ENCODE peak calls at places on chromosome 19, in seven cellular contexts. One of them, this sample, is unnamed.

GRCh38 chr19:18502236-18502632 is 19.6 kb downstream of the ELL start:
- DNase-seq in iris pigment epithelial cell: no peak
- DNase-seq in GM12865: no peak
- DNase-seq in NCI-H1436: no peak
- DNase-seq in fibroblast of the aortic adventitia: no peak
- DNase-seq in Daoy: no peak
- DNase-seq in NCI-H1105 treated with DMSO at 0.1 percent for 48 hours: no peak
- DNase-seq in this sample: no peak

GRCh38 chr19:2254052-2254872 is 2.0 kb downstream of the JSRP1 start:
- DNase-seq in NCI-H1105 treated with DMSO at 0.1 percent for 48 hours: no peak
- DNase-seq in iris pigment epithelial cell: no peak
- DNase-seq in fibroblast of the aortic adventitia: no peak
- DNase-seq in NCI-H1436: no peak
- DNase-seq in GM12865: no peak
- DNase-seq in Daoy: peak
- DNase-seq in this sample: no peak

GRCh38 chr19:16851031-16851712 is 22.0 kb downstream of the SIN3B start:
- DNase-seq in iris pigment epithelial cell: peak
- DNase-seq in NCI-H1105 treated with DMSO at 0.1 percent for 48 hours: no peak
- DNase-seq in GM12865: no peak
- DNase-seq in fibroblast of the aortic adventitia: no peak
- DNase-seq in Daoy: peak
- DNase-seq in NCI-H1436: no peak
- DNase-seq in this sample: no peak

GRCh38 chr19:37954421-37954874 is 47.4 kb downstream of the SIPA1L3 start:
- DNase-seq in fibroblast of the aortic adventitia: no peak
- DNase-seq in iris pigment epithelial cell: no peak
- DNase-seq in NCI-H1436: no peak
- DNase-seq in GM12865: peak
- DNase-seq in NCI-H1105 treated with DMSO at 0.1 percent for 48 hours: no peak
- DNase-seq in Daoy: no peak
- DNase-seq in this sample: peak

GRCh38 chr19:8363803-8364771 is at the start of gene ANGPTL4:
- DNase-seq in GM12865: no peak
- DNase-seq in iris pigment epithelial cell: peak
- DNase-seq in NCI-H1436: no peak
- DNase-seq in fibroblast of the aortic adventitia: peak
- DNase-seq in NCI-H1105 treated with DMSO at 0.1 percent for 48 hours: no peak
- DNase-seq in Daoy: peak
- DNase-seq in this sample: no peak

GRCh38 chr19:48970923-48971395 is 5.8 kb downstream of the FTL start:
- DNase-seq in GM12865: peak
- DNase-seq in Daoy: peak
- DNase-seq in NCI-H1436: peak
- DNase-seq in iris pigment epithelial cell: peak
- DNase-seq in fibroblast of the aortic adventitia: peak
- DNase-seq in NCI-H1105 treated with DMSO at 0.1 percent for 48 hours: peak
- DNase-seq in this sample: peak

GRCh38 chr19:29372921-29373797 is 152.6 kb upstream of the VSTM2B start:
- DNase-seq in GM12865: no peak
- DNase-seq in NCI-H1436: no peak
- DNase-seq in NCI-H1105 treated with DMSO at 0.1 percent for 48 hours: no peak
- DNase-seq in Daoy: no peak
- DNase-seq in iris pigment epithelial cell: no peak
- DNase-seq in fibroblast of the aortic adventitia: no peak
- DNase-seq in this sample: no peak

GRCh38 chr19:46975011-46975917 is 44.4 kb upstream of the NPAS1 start:
- DNase-seq in NCI-H1105 treated with DMSO at 0.1 percent for 48 hours: no peak
- DNase-seq in Daoy: no peak
- DNase-seq in iris pigment epithelial cell: peak
- DNase-seq in NCI-H1436: no peak
- DNase-seq in fibroblast of the aortic adventitia: peak
- DNase-seq in GM12865: no peak
- DNase-seq in this sample: no peak

GRCh38 chr19:38736413-38737280 is 7.6 kb downstream of the CAPN12 start:
- DNase-seq in NCI-H1105 treated with DMSO at 0.1 percent for 48 hours: no peak
- DNase-seq in NCI-H1436: peak
- DNase-seq in GM12865: peak
- DNase-seq in fibroblast of the aortic adventitia: no peak
- DNase-seq in iris pigment epithelial cell: no peak
- DNase-seq in Daoy: peak
- DNase-seq in this sample: no peak

GRCh38 chr19:15992014-15992413 is 43.2 kb downstream of the OR10H4 start:
- DNase-seq in NCI-H1436: no peak
- DNase-seq in Daoy: no peak
- DNase-seq in GM12865: no peak
- DNase-seq in NCI-H1105 treated with DMSO at 0.1 percent for 48 hours: no peak
- DNase-seq in fibroblast of the aortic adventitia: no peak
- DNase-seq in iris pigment epithelial cell: no peak
- DNase-seq in this sample: no peak

GRCh38 chr19:16895467-16896097 is 6.8 kb downstream of the F2RL3 start:
- DNase-seq in GM12865: no peak
- DNase-seq in fibroblast of the aortic adventitia: peak
- DNase-seq in iris pigment epithelial cell: no peak
- DNase-seq in NCI-H1436: no peak
- DNase-seq in NCI-H1105 treated with DMSO at 0.1 percent for 48 hours: no peak
- DNase-seq in Daoy: peak
- DNase-seq in this sample: no peak

GRCh38 chr19:48249502-48250014 is 6.2 kb downstream of the CARD8 start:
- DNase-seq in GM12865: peak
- DNase-seq in NCI-H1436: no peak
- DNase-seq in Daoy: no peak
- DNase-seq in NCI-H1105 treated with DMSO at 0.1 percent for 48 hours: no peak
- DNase-seq in fibroblast of the aortic adventitia: no peak
- DNase-seq in iris pigment epithelial cell: peak
- DNase-seq in this sample: peak

GRCh38 chr19:33390120-33390907 is 16.8 kb downstream of the CEBPG start:
- DNase-seq in fibroblast of the aortic adventitia: peak
- DNase-seq in NCI-H1436: no peak
- DNase-seq in Daoy: no peak
- DNase-seq in NCI-H1105 treated with DMSO at 0.1 percent for 48 hours: peak
- DNase-seq in iris pigment epithelial cell: peak
- DNase-seq in GM12865: no peak
- DNase-seq in this sample: no peak

GRCh38 chr19:5498817-5499535 is 43.8 kb downstream of the ZNRF4 start:
- DNase-seq in fibroblast of the aortic adventitia: no peak
- DNase-seq in Daoy: no peak
- DNase-seq in NCI-H1105 treated with DMSO at 0.1 percent for 48 hours: no peak
- DNase-seq in iris pigment epithelial cell: no peak
- DNase-seq in NCI-H1436: no peak
- DNase-seq in GM12865: no peak
- DNase-seq in this sample: no peak